ENCODE peak calls at places on chromosomes 13 and 19, in four cellular contexts. G is K562, A is HCT116, C is HepG2. X is an unnamed sample.

GRCh38 chr13:33188093-33188882 is 97.3 kb downstream of the STARD13 start:
- DNase-seq in G (no peak), A (no peak), C (no peak), X (no peak)

GRCh38 chr13:73958657-73959397 is 175.4 kb downstream of the KLF12 start:
- DNase-seq in A (peak; percentile 62), C (no peak), G (no peak), X (no peak)

GRCh38 chr13:98171806-98172569 is 5.1 kb downstream of the RNF113B start:
- DNase-seq in G (peak; percentile 2), A (no peak), C (no peak), X (no peak)

GRCh38 chr19:46631481-46631880 is 4.5 kb downstream of the GNG8 start:
- DNase-seq in G (no peak), A (no peak), C (no peak), X (no peak)

GRCh38 chr19:29687897-29688728 is 22.9 kb downstream of the PLEKHF1 start:
- DNase-seq in A (no peak), G (peak; percentile 83), C (no peak), X (no peak)

GRCh38 chr19:10690351-10690781 is 10.9 kb upstream of the QTRT1 start:
- DNase-seq in G (no peak), C (no peak), A (no peak), X (no peak)

GRCh38 chr19:30371157-30371845 is 883 bp upstream of the ZNF536 start:
- DNase-seq in C (no peak), A (no peak), G (no peak), X (no peak)

GRCh38 chr19:44582581-44583265 is 30.6 kb upstream of the IGSF23 start:
- DNase-seq in C (no peak), A (peak; percentile 36), G (peak; percentile 77), X (peak; percentile 91)

GRCh38 chr19:47315125-47315821 is 5.6 kb downstream of the C5AR1 start:
- DNase-seq in G (peak; percentile 93), C (peak; percentile 97), A (peak; percentile 87), X (no peak)

GRCh38 chr19:38707512-38708114 is 36.7 kb downstream of the CAPN12 start:
- DNase-seq in C (peak; percentile 48), G (peak; percentile 19), A (no peak), X (no peak)

GRCh38 chr13:78601886-78602560 is 1.3 kb downstream of the POU4F1 start:
- DNase-seq in A (no peak), C (no peak), G (no peak), X (no peak)

GRCh38 chr19:7869910-7870511 is 4.2 kb downstream of the PRR36 start:
- DNase-seq in C (peak; percentile 87), G (peak; percentile 96), A (peak; percentile 79), X (peak; percentile 84)

GRCh38 chr19:50387176-50387867 is 3.2 kb downstream of the POLD1 start:
- DNase-seq in G (no peak), A (no peak), C (no peak), X (no peak)

GRCh38 chr13:34025746-34026145 is 207.8 kb downstream of the RFC3 start:
- DNase-seq in G (no peak), A (no peak), C (no peak), X (no peak)

GRCh38 chr13:42492372-42492920 is 81.5 kb upstream of the TNFSF11 start:
- DNase-seq in G (no peak), C (no peak), A (no peak), X (no peak)

GRCh38 chr13:23741879-23742510 is 147.2 kb downstream of the MIPEP start:
- DNase-seq in G (peak; percentile 28), A (peak; percentile 7), C (no peak), X (peak; percentile 68)

GRCh38 chr19:9306443-9306842 is 3.2 kb downstream of the ZNF699 start:
- DNase-seq in A (no peak), G (no peak), C (no peak), X (no peak)

DNA sequence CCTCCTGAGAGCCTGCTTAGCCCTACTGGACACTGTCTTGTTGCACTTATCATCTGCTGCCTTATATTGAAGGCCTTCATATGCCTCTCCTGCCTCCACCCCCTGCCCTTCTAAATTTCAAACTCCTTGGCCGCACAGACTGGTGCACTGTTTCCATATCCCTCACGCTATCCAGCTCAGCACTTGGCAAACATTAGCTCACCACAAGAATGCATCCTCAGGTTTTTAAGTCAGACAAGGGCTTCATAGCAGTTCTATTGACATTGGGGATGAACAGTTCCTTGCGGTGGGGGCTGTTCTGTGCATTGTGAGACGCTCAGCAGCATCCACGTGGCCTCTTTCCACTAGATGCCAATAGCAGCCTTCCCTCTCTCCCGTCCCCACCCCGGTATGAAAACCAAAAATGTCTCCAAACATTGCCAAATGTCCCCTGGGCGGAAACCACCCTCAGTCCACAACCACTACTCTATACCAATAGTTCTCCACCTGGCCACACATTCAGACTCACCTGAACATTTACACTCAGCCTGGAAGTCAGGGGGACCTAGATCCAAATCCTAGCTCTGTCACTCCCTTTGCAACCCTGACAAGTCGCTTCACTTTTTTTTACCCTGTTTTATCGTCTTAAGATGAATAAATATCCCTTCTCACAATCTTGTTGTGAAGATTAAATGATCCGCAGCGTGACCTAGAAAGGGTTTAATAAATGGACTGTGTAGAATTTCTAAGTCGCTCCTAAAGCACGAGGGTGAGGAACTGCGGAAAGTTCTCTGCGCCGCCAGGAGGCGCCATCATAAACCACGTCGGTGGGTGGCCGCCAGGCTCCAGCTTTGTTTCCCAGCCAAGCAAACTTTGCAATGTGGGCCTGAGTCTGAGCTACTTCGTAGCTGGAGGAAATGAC is 3.6 kb upstream of the CEACAM3 start:
- DNase-seq in C (peak; percentile 21), G (peak; percentile 72), A (peak; percentile 58), X (peak; percentile 76)
- TF ChIP-seq FOSL1 in C (no peak), G (no peak), A (no peak), X (no peak)

DNA sequence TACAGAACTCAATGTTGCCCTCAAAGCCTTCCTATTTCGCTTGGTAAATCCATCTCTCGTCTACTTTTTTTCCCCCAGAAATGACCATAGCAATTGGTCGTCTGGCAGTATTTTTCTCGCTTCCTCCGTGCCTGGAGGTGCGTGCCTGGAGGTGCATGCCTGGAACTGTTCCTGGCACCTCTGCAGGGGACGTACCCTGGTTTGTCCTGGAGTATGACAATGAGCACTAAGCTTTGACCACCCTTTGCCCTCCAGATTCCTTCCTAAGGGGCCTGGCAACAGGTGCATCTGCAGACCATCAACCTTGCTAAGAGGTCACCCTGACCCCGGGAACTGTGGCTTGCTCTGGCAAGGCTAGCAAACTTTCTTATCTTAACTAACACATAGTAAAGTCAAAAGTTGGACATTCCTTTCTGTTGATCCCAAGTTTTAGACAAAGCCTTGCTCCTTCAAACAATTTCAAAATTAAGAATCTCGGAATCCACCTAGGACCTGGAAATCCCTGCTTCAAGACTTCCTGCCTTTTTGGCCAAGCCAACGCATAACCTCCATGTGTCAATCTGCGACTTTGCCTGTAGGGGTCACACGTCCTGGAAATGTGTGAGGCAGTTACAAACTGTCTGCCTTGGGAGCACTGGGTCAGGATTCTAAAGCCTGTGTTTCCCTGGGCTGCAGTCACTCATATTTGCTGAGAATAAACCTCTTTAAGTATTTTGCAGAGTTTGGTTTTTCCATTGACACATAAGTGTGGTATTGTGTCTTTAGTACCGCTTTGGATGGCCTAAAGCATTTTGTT is 28.8 kb upstream of the TUBGCP3 start:
- DNase-seq in C (peak; percentile 35), G (peak; percentile 58), A (peak; percentile 55), X (peak; percentile 53)
- TF ChIP-seq FOSL1 in C (no peak), G (no peak), A (no peak), X (no peak)

GRCh38 chr13:88339271-88339741 is 668.1 kb downstream of the SLITRK5 start:
- DNase-seq in A (no peak), C (no peak), G (no peak), X (no peak)
- TF ChIP-seq FOSL1 in A (no peak), C (no peak), G (no peak), X (no peak)

GRCh38 chr19:31513841-31514240 is 164.6 kb upstream of the TSHZ3 start:
- DNase-seq in C (no peak), G (no peak), A (no peak), X (no peak)
- TF ChIP-seq FOSL1 in C (no peak), G (no peak), A (no peak), X (no peak)

GRCh38 chr19:17997969-17998826 is 9.8 kb upstream of the ARRDC2 start:
- DNase-seq in A (peak; percentile 60), C (peak; percentile 32), G (peak; percentile 64), X (no peak)
- TF ChIP-seq FOSL1 in A (no peak), C (no peak), G (no peak), X (no peak)

X was measured in H1.